ENCODE peak calls at places on chromosomes 3 and 15, in four cellular contexts. One of them, this sample, is unnamed.

GRCh38 chr3:171212648-171213047 is 186.1 kb upstream of the SLC2A2 start:
- DNase-seq in NCI-H2029: no peak
- DNase-seq in stimulated activated CD8-positive, alpha-beta memory T cell treated with anti-CD3 and anti-CD28 coated beads, Interleukin-4, amount 100 ng/mL, for 48 hours: no peak
- DNase-seq in GM10248: no peak
- DNase-seq in this sample: no peak

GRCh38 chr3:96831175-96831574 is 16.8 kb downstream of the EPHA6 start:
- DNase-seq in NCI-H2029: no peak
- DNase-seq in stimulated activated CD8-positive, alpha-beta memory T cell treated with anti-CD3 and anti-CD28 coated beads, Interleukin-4, amount 100 ng/mL, for 48 hours: no peak
- DNase-seq in GM10248: no peak
- DNase-seq in this sample: no peak

GRCh38 chr3:131174752-131175151 is 148.1 kb downstream of the NEK11 start:
- DNase-seq in NCI-H2029: peak
- DNase-seq in stimulated activated CD8-positive, alpha-beta memory T cell treated with anti-CD3 and anti-CD28 coated beads, Interleukin-4, amount 100 ng/mL, for 48 hours: peak
- DNase-seq in GM10248: no peak
- DNase-seq in this sample: peak

GRCh38 chr3:27847697-27848096 is 125.6 kb upstream of the EOMES start:
- DNase-seq in NCI-H2029: no peak
- DNase-seq in stimulated activated CD8-positive, alpha-beta memory T cell treated with anti-CD3 and anti-CD28 coated beads, Interleukin-4, amount 100 ng/mL, for 48 hours: no peak
- DNase-seq in GM10248: no peak
- DNase-seq in this sample: no peak

GRCh38 chr15:60760646-60761504 is 281.9 kb upstream of the ICE2 start:
- DNase-seq in NCI-H2029: no peak
- DNase-seq in stimulated activated CD8-positive, alpha-beta memory T cell treated with anti-CD3 and anti-CD28 coated beads, Interleukin-4, amount 100 ng/mL, for 48 hours: no peak
- DNase-seq in GM10248: no peak
- DNase-seq in this sample: no peak

GRCh38 chr3:28860307-28860706 is 420.6 kb upstream of the RBMS3 start:
- DNase-seq in NCI-H2029: no peak
- DNase-seq in stimulated activated CD8-positive, alpha-beta memory T cell treated with anti-CD3 and anti-CD28 coated beads, Interleukin-4, amount 100 ng/mL, for 48 hours: no peak
- DNase-seq in GM10248: no peak
- DNase-seq in this sample: no peak

GRCh38 chr3:111861396-111861795 is 2.3 kb downstream of the PHLDB2 start:
- DNase-seq in NCI-H2029: no peak
- DNase-seq in stimulated activated CD8-positive, alpha-beta memory T cell treated with anti-CD3 and anti-CD28 coated beads, Interleukin-4, amount 100 ng/mL, for 48 hours: no peak
- DNase-seq in GM10248: no peak
- DNase-seq in this sample: no peak

GRCh38 chr3:89380006-89380405 is 272.6 kb downstream of the EPHA3 start:
- DNase-seq in NCI-H2029: no peak
- DNase-seq in stimulated activated CD8-positive, alpha-beta memory T cell treated with anti-CD3 and anti-CD28 coated beads, Interleukin-4, amount 100 ng/mL, for 48 hours: no peak
- DNase-seq in GM10248: no peak
- DNase-seq in this sample: no peak

GRCh38 chr3:182490601-182491485 is 302.5 kb upstream of the ATP11B start:
- DNase-seq in NCI-H2029: peak
- DNase-seq in stimulated activated CD8-positive, alpha-beta memory T cell treated with anti-CD3 and anti-CD28 coated beads, Interleukin-4, amount 100 ng/mL, for 48 hours: no peak
- DNase-seq in GM10248: no peak
- DNase-seq in this sample: peak

GRCh38 chr15:52183562-52184173 is 7.5 kb downstream of the GNB5 start:
- DNase-seq in NCI-H2029: no peak
- DNase-seq in stimulated activated CD8-positive, alpha-beta memory T cell treated with anti-CD3 and anti-CD28 coated beads, Interleukin-4, amount 100 ng/mL, for 48 hours: peak
- DNase-seq in GM10248: no peak
- DNase-seq in this sample: peak

GRCh38 chr3:112136959-112137693 is 4.1 kb upstream of the GCSAM start:
- DNase-seq in NCI-H2029: no peak
- DNase-seq in stimulated activated CD8-positive, alpha-beta memory T cell treated with anti-CD3 and anti-CD28 coated beads, Interleukin-4, amount 100 ng/mL, for 48 hours: no peak
- DNase-seq in GM10248: no peak
- DNase-seq in this sample: peak

GRCh38 chr15:89367485-89368451 is 33.1 kb upstream of the POLG start:
- DNase-seq in NCI-H2029: peak
- DNase-seq in stimulated activated CD8-positive, alpha-beta memory T cell treated with anti-CD3 and anti-CD28 coated beads, Interleukin-4, amount 100 ng/mL, for 48 hours: no peak
- DNase-seq in GM10248: no peak
- DNase-seq in this sample: no peak

GRCh38 chr3:26964836-26965235 is 342.3 kb downstream of the LRRC3B start:
- DNase-seq in NCI-H2029: no peak
- DNase-seq in stimulated activated CD8-positive, alpha-beta memory T cell treated with anti-CD3 and anti-CD28 coated beads, Interleukin-4, amount 100 ng/mL, for 48 hours: no peak
- DNase-seq in GM10248: no peak
- DNase-seq in this sample: no peak

GRCh38 chr3:139264375-139264774 is 79.4 kb upstream of the MRPS22 start:
- DNase-seq in NCI-H2029: no peak
- DNase-seq in stimulated activated CD8-positive, alpha-beta memory T cell treated with anti-CD3 and anti-CD28 coated beads, Interleukin-4, amount 100 ng/mL, for 48 hours: no peak
- DNase-seq in GM10248: no peak
- DNase-seq in this sample: no peak

GRCh38 chr15:38588672-38589071 is 24.1 kb upstream of the RASGRP1 start:
- DNase-seq in NCI-H2029: no peak
- DNase-seq in stimulated activated CD8-positive, alpha-beta memory T cell treated with anti-CD3 and anti-CD28 coated beads, Interleukin-4, amount 100 ng/mL, for 48 hours: no peak
- DNase-seq in GM10248: no peak
- DNase-seq in this sample: no peak

GRCh38 chr15:81897011-81897677 is 148.7 kb downstream of the MEX3B start:
- DNase-seq in NCI-H2029: no peak
- DNase-seq in stimulated activated CD8-positive, alpha-beta memory T cell treated with anti-CD3 and anti-CD28 coated beads, Interleukin-4, amount 100 ng/mL, for 48 hours: no peak
- DNase-seq in GM10248: no peak
- DNase-seq in this sample: no peak

GRCh38 chr3:133868758-133869429 is 26.8 kb downstream of the RAB6B start:
- DNase-seq in NCI-H2029: no peak
- DNase-seq in stimulated activated CD8-positive, alpha-beta memory T cell treated with anti-CD3 and anti-CD28 coated beads, Interleukin-4, amount 100 ng/mL, for 48 hours: no peak
- DNase-seq in GM10248: no peak
- DNase-seq in this sample: no peak

GRCh38 chr15:43509923-43510229 is 7.5 kb upstream of the MAP1A start:
- DNase-seq in NCI-H2029: no peak
- DNase-seq in stimulated activated CD8-positive, alpha-beta memory T cell treated with anti-CD3 and anti-CD28 coated beads, Interleukin-4, amount 100 ng/mL, for 48 hours: no peak
- DNase-seq in GM10248: no peak
- DNase-seq in this sample: peak

GRCh38 chr3:146640955-146641867 is 36.1 kb upstream of the PLSCR5 start:
- DNase-seq in NCI-H2029: no peak
- DNase-seq in stimulated activated CD8-positive, alpha-beta memory T cell treated with anti-CD3 and anti-CD28 coated beads, Interleukin-4, amount 100 ng/mL, for 48 hours: no peak
- DNase-seq in GM10248: peak
- DNase-seq in this sample: peak

GRCh38 chr15:99902248-99902647 is 169.0 kb upstream of the LYSMD4 start:
- DNase-seq in NCI-H2029: no peak
- DNase-seq in stimulated activated CD8-positive, alpha-beta memory T cell treated with anti-CD3 and anti-CD28 coated beads, Interleukin-4, amount 100 ng/mL, for 48 hours: no peak
- DNase-seq in GM10248: no peak
- DNase-seq in this sample: no peak

GRCh38 chr15:71730277-71731144 is 79.8 kb upstream of the NR2E3 start:
- DNase-seq in NCI-H2029: no peak
- DNase-seq in stimulated activated CD8-positive, alpha-beta memory T cell treated with anti-CD3 and anti-CD28 coated beads, Interleukin-4, amount 100 ng/mL, for 48 hours: peak
- DNase-seq in GM10248: peak
- DNase-seq in this sample: peak

GRCh38 chr15:82045179-82045891 is 483 bp downstream of the MEX3B start:
- DNase-seq in NCI-H2029: no peak
- DNase-seq in stimulated activated CD8-positive, alpha-beta memory T cell treated with anti-CD3 and anti-CD28 coated beads, Interleukin-4, amount 100 ng/mL, for 48 hours: peak
- DNase-seq in GM10248: peak
- DNase-seq in this sample: peak

GRCh38 chr15:88894819-88895767 is at the start of gene HAPLN3:
- DNase-seq in NCI-H2029: no peak
- DNase-seq in stimulated activated CD8-positive, alpha-beta memory T cell treated with anti-CD3 and anti-CD28 coated beads, Interleukin-4, amount 100 ng/mL, for 48 hours: peak
- DNase-seq in GM10248: peak
- DNase-seq in this sample: no peak

GRCh38 chr15:96353931-96354730 is 23.6 kb downstream of the NR2F2 start:
- DNase-seq in NCI-H2029: no peak
- DNase-seq in stimulated activated CD8-positive, alpha-beta memory T cell treated with anti-CD3 and anti-CD28 coated beads, Interleukin-4, amount 100 ng/mL, for 48 hours: no peak
- DNase-seq in GM10248: no peak
- DNase-seq in this sample: no peak

GRCh38 chr15:101162701-101163483 is 89.0 kb downstream of the CHSY1 start:
- DNase-seq in NCI-H2029: peak
- DNase-seq in stimulated activated CD8-positive, alpha-beta memory T cell treated with anti-CD3 and anti-CD28 coated beads, Interleukin-4, amount 100 ng/mL, for 48 hours: no peak
- DNase-seq in GM10248: no peak
- DNase-seq in this sample: no peak

GRCh38 chr3:64266065-64266874 is 41.0 kb upstream of the PRICKLE2 start:
- DNase-seq in NCI-H2029: no peak
- DNase-seq in stimulated activated CD8-positive, alpha-beta memory T cell treated with anti-CD3 and anti-CD28 coated beads, Interleukin-4, amount 100 ng/mL, for 48 hours: no peak
- DNase-seq in GM10248: no peak
- DNase-seq in this sample: no peak

GRCh38 chr3:184154909-184155643 is at the start of gene DVL3:
- DNase-seq in NCI-H2029: peak
- DNase-seq in stimulated activated CD8-positive, alpha-beta memory T cell treated with anti-CD3 and anti-CD28 coated beads, Interleukin-4, amount 100 ng/mL, for 48 hours: peak
- DNase-seq in GM10248: peak
- DNase-seq in this sample: peak

GRCh38 chr15:81877533-81878227 is 168.1 kb downstream of the MEX3B start:
- DNase-seq in NCI-H2029: no peak
- DNase-seq in stimulated activated CD8-positive, alpha-beta memory T cell treated with anti-CD3 and anti-CD28 coated beads, Interleukin-4, amount 100 ng/mL, for 48 hours: no peak
- DNase-seq in GM10248: no peak
- DNase-seq in this sample: no peak

GRCh38 chr15:66779331-66780009 is 77.4 kb downstream of the SMAD6 start:
- DNase-seq in NCI-H2029: no peak
- DNase-seq in stimulated activated CD8-positive, alpha-beta memory T cell treated with anti-CD3 and anti-CD28 coated beads, Interleukin-4, amount 100 ng/mL, for 48 hours: no peak
- DNase-seq in GM10248: no peak
- DNase-seq in this sample: no peak

GRCh38 chr3:52438579-52439425 is 6.1 kb downstream of the SEMA3G start:
- DNase-seq in NCI-H2029: no peak
- DNase-seq in stimulated activated CD8-positive, alpha-beta memory T cell treated with anti-CD3 and anti-CD28 coated beads, Interleukin-4, amount 100 ng/mL, for 48 hours: no peak
- DNase-seq in GM10248: no peak
- DNase-seq in this sample: no peak

GRCh38 chr3:67819447-67819846 is 165.0 kb upstream of the SUCLG2 start:
- DNase-seq in NCI-H2029: no peak
- DNase-seq in stimulated activated CD8-positive, alpha-beta memory T cell treated with anti-CD3 and anti-CD28 coated beads, Interleukin-4, amount 100 ng/mL, for 48 hours: no peak
- DNase-seq in GM10248: no peak
- DNase-seq in this sample: peak

GRCh38 chr3:123489400-123490004 is 40.6 kb upstream of the ADCY5 start:
- DNase-seq in NCI-H2029: peak
- DNase-seq in stimulated activated CD8-positive, alpha-beta memory T cell treated with anti-CD3 and anti-CD28 coated beads, Interleukin-4, amount 100 ng/mL, for 48 hours: peak
- DNase-seq in GM10248: peak
- DNase-seq in this sample: peak

GRCh38 chr3:60154011-60154410 is 1097.2 kb downstream of the FHIT start:
- DNase-seq in NCI-H2029: no peak
- DNase-seq in stimulated activated CD8-positive, alpha-beta memory T cell treated with anti-CD3 and anti-CD28 coated beads, Interleukin-4, amount 100 ng/mL, for 48 hours: no peak
- DNase-seq in GM10248: no peak
- DNase-seq in this sample: no peak

GRCh38 chr3:99981138-99981537 is 133.2 kb downstream of the FILIP1L start:
- DNase-seq in NCI-H2029: no peak
- DNase-seq in stimulated activated CD8-positive, alpha-beta memory T cell treated with anti-CD3 and anti-CD28 coated beads, Interleukin-4, amount 100 ng/mL, for 48 hours: no peak
- DNase-seq in GM10248: no peak
- DNase-seq in this sample: no peak

GRCh38 chr3:11764931-11765363 is 81.7 kb downstream of the TAMM41 start:
- DNase-seq in NCI-H2029: no peak
- DNase-seq in stimulated activated CD8-positive, alpha-beta memory T cell treated with anti-CD3 and anti-CD28 coated beads, Interleukin-4, amount 100 ng/mL, for 48 hours: peak
- DNase-seq in GM10248: no peak
- DNase-seq in this sample: no peak

GRCh38 chr3:44236485-44236908 is 5.2 kb upstream of the TOPAZ1 start:
- DNase-seq in NCI-H2029: no peak
- DNase-seq in stimulated activated CD8-positive, alpha-beta memory T cell treated with anti-CD3 and anti-CD28 coated beads, Interleukin-4, amount 100 ng/mL, for 48 hours: no peak
- DNase-seq in GM10248: no peak
- DNase-seq in this sample: no peak

GRCh38 chr3:45010718-45011355 is 15.3 kb upstream of the CLEC3B start:
- DNase-seq in NCI-H2029: no peak
- DNase-seq in stimulated activated CD8-positive, alpha-beta memory T cell treated with anti-CD3 and anti-CD28 coated beads, Interleukin-4, amount 100 ng/mL, for 48 hours: no peak
- DNase-seq in GM10248: no peak
- DNase-seq in this sample: no peak

GRCh38 chr15:36867436-36867835 is 232.9 kb downstream of the MEIS2 start:
- DNase-seq in NCI-H2029: no peak
- DNase-seq in stimulated activated CD8-positive, alpha-beta memory T cell treated with anti-CD3 and anti-CD28 coated beads, Interleukin-4, amount 100 ng/mL, for 48 hours: no peak
- DNase-seq in GM10248: no peak
- DNase-seq in this sample: no peak

GRCh38 chr3:50167069-50167781 is 12.1 kb downstream of the SEMA3F start:
- DNase-seq in NCI-H2029: no peak
- DNase-seq in stimulated activated CD8-positive, alpha-beta memory T cell treated with anti-CD3 and anti-CD28 coated beads, Interleukin-4, amount 100 ng/mL, for 48 hours: no peak
- DNase-seq in GM10248: no peak
- DNase-seq in this sample: no peak

This sample was measured in OCI-LY7.